ENCODE peak calls at places on chromosomes 12 and 14, in four cellular contexts. One of them, this sample, is unnamed.

GRCh38 chr12:19689801-19690472 is 250.6 kb downstream of the AEBP2 start:
- DNase-seq in HFF-Myc: no peak
- DNase-seq in astrocyte: no peak
- DNase-seq in gastrocnemius medialis: no peak
- DNase-seq in this sample: no peak

GRCh38 chr14:105508069-105508468 is 17.0 kb downstream of the TEDC1 start:
- DNase-seq in HFF-Myc: no peak
- DNase-seq in astrocyte: no peak
- DNase-seq in gastrocnemius medialis: no peak
- DNase-seq in this sample: no peak

GRCh38 chr14:92922155-92922735 is 705 bp upstream of the CHGA start:
- DNase-seq in astrocyte: no peak
- DNase-seq in gastrocnemius medialis: no peak
- DNase-seq in HFF-Myc: no peak
- DNase-seq in this sample: no peak

GRCh38 chr12:98151984-98152383 is 363.4 kb upstream of the TMPO start:
- DNase-seq in gastrocnemius medialis: no peak
- DNase-seq in HFF-Myc: no peak
- DNase-seq in astrocyte: no peak
- DNase-seq in this sample: no peak

GRCh38 chr12:126847005-126847629 is 1419.9 kb upstream of the TMEM132C start:
- DNase-seq in HFF-Myc: no peak
- DNase-seq in gastrocnemius medialis: no peak
- DNase-seq in astrocyte: no peak
- DNase-seq in this sample: no peak

GRCh38 chr12:29547151-29547561 is 49.7 kb upstream of the OVCH1 start:
- DNase-seq in gastrocnemius medialis: no peak
- DNase-seq in HFF-Myc: no peak
- DNase-seq in astrocyte: peak; percentile 90
- DNase-seq in this sample: no peak

GRCh38 chr12:11821386-11821785 is 171.9 kb downstream of the ETV6 start:
- DNase-seq in gastrocnemius medialis: no peak
- DNase-seq in astrocyte: no peak
- DNase-seq in HFF-Myc: no peak
- DNase-seq in this sample: no peak

GRCh38 chr12:120397827-120398563 is 29.0 kb upstream of the MSI1 start:
- DNase-seq in astrocyte: peak; percentile 21
- DNase-seq in gastrocnemius medialis: no peak
- DNase-seq in HFF-Myc: no peak
- DNase-seq in this sample: no peak

GRCh38 chr14:72451081-72451972 is 442.6 kb downstream of the DPF3 start:
- DNase-seq in HFF-Myc: no peak
- DNase-seq in gastrocnemius medialis: no peak
- DNase-seq in astrocyte: peak; percentile 41
- DNase-seq in this sample: no peak

GRCh38 chr12:29455087-29455486 is 42.4 kb downstream of the OVCH1 start:
- DNase-seq in gastrocnemius medialis: no peak
- DNase-seq in HFF-Myc: no peak
- DNase-seq in astrocyte: no peak
- DNase-seq in this sample: no peak

GRCh38 chr12:10701226-10701681 is 21.9 kb downstream of the YBX3 start:
- DNase-seq in HFF-Myc: no peak
- DNase-seq in gastrocnemius medialis: no peak
- DNase-seq in astrocyte: no peak
- DNase-seq in this sample: no peak

GRCh38 chr12:49903351-49903699 is 375 bp downstream of the FAIM2 start:
- DNase-seq in gastrocnemius medialis: no peak
- DNase-seq in HFF-Myc: no peak
- DNase-seq in astrocyte: no peak
- DNase-seq in this sample: no peak

GRCh38 chr12:49901986-49902385 is 1.7 kb downstream of the FAIM2 start:
- DNase-seq in gastrocnemius medialis: no peak
- DNase-seq in HFF-Myc: no peak
- DNase-seq in astrocyte: no peak
- DNase-seq in this sample: no peak

GRCh38 chr12:49904601-49905000 is 901 bp upstream of the FAIM2 start:
- DNase-seq in HFF-Myc: no peak
- DNase-seq in gastrocnemius medialis: no peak
- DNase-seq in astrocyte: no peak
- DNase-seq in this sample: no peak

GRCh38 chr12:49902399-49903350 is 1.0 kb downstream of the FAIM2 start:
- DNase-seq in gastrocnemius medialis: no peak
- DNase-seq in HFF-Myc: no peak
- DNase-seq in astrocyte: no peak
- DNase-seq in this sample: no peak

GRCh38 chr12:49903700-49904423 is at the start of gene FAIM2:
- DNase-seq in astrocyte: peak; percentile 39
- DNase-seq in HFF-Myc: no peak
- DNase-seq in gastrocnemius medialis: peak; percentile 38
- DNase-seq in this sample: no peak
- H3K4me3 ChIP-seq in astrocyte: peak within 1 kb of the TSS; percentile 42
- H3K4me3 ChIP-seq in HFF-Myc: peak within 1 kb of the TSS; percentile 4
- H3K4me3 ChIP-seq in gastrocnemius medialis: peak within 1 kb of the TSS; percentile 36
- H3K4me3 ChIP-seq in this sample: peak within 1 kb of the TSS; percentile 53

GRCh38 chr14:103908580-103908979 is 19.7 kb upstream of the TDRD9 start:
- DNase-seq in gastrocnemius medialis: no peak
- DNase-seq in HFF-Myc: no peak
- DNase-seq in astrocyte: no peak
- DNase-seq in this sample: no peak

GRCh38 chr14:103910984-103911383 is 17.3 kb upstream of the TDRD9 start:
- DNase-seq in HFF-Myc: no peak
- DNase-seq in astrocyte: no peak
- DNase-seq in gastrocnemius medialis: no peak
- DNase-seq in this sample: no peak

GRCh38 chr14:103905861-103906456 is 22.3 kb upstream of the TDRD9 start:
- DNase-seq in gastrocnemius medialis: no peak
- DNase-seq in astrocyte: no peak
- DNase-seq in HFF-Myc: no peak
- DNase-seq in this sample: no peak

GRCh38 chr14:103910262-103910935 is 17.9 kb upstream of the TDRD9 start:
- DNase-seq in HFF-Myc: peak; percentile 49
- DNase-seq in astrocyte: peak; percentile 75
- DNase-seq in gastrocnemius medialis: peak; percentile 74
- DNase-seq in this sample: peak; percentile 41

GRCh38 chr14:103909531-103910261 is 18.6 kb upstream of the TDRD9 start:
- DNase-seq in astrocyte: no peak
- DNase-seq in gastrocnemius medialis: no peak
- DNase-seq in HFF-Myc: no peak
- DNase-seq in this sample: no peak
- H3K4me3 ChIP-seq in astrocyte: peak overlapping the region; percentile 17
- H3K4me3 ChIP-seq in gastrocnemius medialis: no peak overlapping the region
- H3K4me3 ChIP-seq in HFF-Myc: no peak overlapping the region
- H3K4me3 ChIP-seq in this sample: peak overlapping the region; percentile 42

DNA sequence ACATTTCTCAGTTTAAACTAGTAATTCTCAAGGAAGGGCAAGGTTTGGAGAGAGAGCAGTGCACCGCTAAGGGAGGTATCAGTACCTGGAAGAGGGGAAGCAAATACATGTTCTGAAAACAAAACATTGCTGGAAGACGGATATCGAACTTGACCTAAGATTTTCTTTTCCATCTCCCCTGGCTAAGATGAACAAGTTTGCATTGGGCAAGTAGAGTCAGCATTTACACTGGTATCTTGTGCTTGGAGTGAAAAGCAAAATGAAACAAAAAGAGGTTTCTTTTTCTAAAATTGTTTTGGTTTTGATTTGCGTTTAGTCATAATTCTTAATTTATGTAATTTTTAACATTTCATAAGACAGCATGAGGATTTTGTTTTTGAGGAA is 881.5 kb downstream of the NRXN3 start:
- DNase-seq in gastrocnemius medialis: no peak
- DNase-seq in HFF-Myc: no peak
- DNase-seq in astrocyte: no peak
- DNase-seq in this sample: no peak
- H3K4me3 ChIP-seq in gastrocnemius medialis: no peak overlapping the region
- H3K4me3 ChIP-seq in HFF-Myc: no peak overlapping the region
- H3K4me3 ChIP-seq in astrocyte: no peak overlapping the region
- H3K4me3 ChIP-seq in this sample: peak overlapping the region; percentile 31

GRCh38 chr12:7970475-7971252 is 34.7 kb upstream of the SLC2A3 start:
- DNase-seq in gastrocnemius medialis: peak; percentile 57
- DNase-seq in HFF-Myc: peak; percentile 87
- DNase-seq in astrocyte: peak; percentile 84
- DNase-seq in this sample: peak; percentile 62
- H3K4me3 ChIP-seq in gastrocnemius medialis: peak overlapping the region; percentile 58
- H3K4me3 ChIP-seq in HFF-Myc: peak overlapping the region; percentile 45
- H3K4me3 ChIP-seq in astrocyte: peak overlapping the region; percentile 66
- H3K4me3 ChIP-seq in this sample: peak overlapping the region; percentile 84

GRCh38 chr12:93813972-93814821 is 137.0 kb downstream of the CRADD start:
- DNase-seq in astrocyte: peak; percentile 46
- DNase-seq in HFF-Myc: no peak
- DNase-seq in gastrocnemius medialis: peak; percentile 95
- DNase-seq in this sample: peak; percentile 68
- H3K4me3 ChIP-seq in astrocyte: no peak overlapping the region
- H3K4me3 ChIP-seq in HFF-Myc: no peak overlapping the region
- H3K4me3 ChIP-seq in gastrocnemius medialis: peak overlapping the region; percentile 40
- H3K4me3 ChIP-seq in this sample: peak overlapping the region; percentile 43

GRCh38 chr12:69985656-69986055 is 160.6 kb downstream of the MYRFL start:
- DNase-seq in astrocyte: no peak
- DNase-seq in gastrocnemius medialis: no peak
- DNase-seq in HFF-Myc: no peak
- DNase-seq in this sample: no peak
- H3K4me3 ChIP-seq in astrocyte: no peak overlapping the region
- H3K4me3 ChIP-seq in gastrocnemius medialis: no peak overlapping the region
- H3K4me3 ChIP-seq in HFF-Myc: no peak overlapping the region
- H3K4me3 ChIP-seq in this sample: no peak overlapping the region

GRCh38 chr12:79982371-79983062 is 47.6 kb upstream of the PPP1R12A start:
- DNase-seq in astrocyte: peak; percentile 51
- DNase-seq in HFF-Myc: no peak
- DNase-seq in gastrocnemius medialis: no peak
- DNase-seq in this sample: no peak
- H3K4me3 ChIP-seq in astrocyte: no peak overlapping the region
- H3K4me3 ChIP-seq in HFF-Myc: no peak overlapping the region
- H3K4me3 ChIP-seq in gastrocnemius medialis: no peak overlapping the region
- H3K4me3 ChIP-seq in this sample: no peak overlapping the region

GRCh38 chr14:52833891-52834290 is 42.5 kb upstream of the GNPNAT1 start:
- DNase-seq in HFF-Myc: no peak
- DNase-seq in gastrocnemius medialis: no peak
- DNase-seq in astrocyte: no peak
- DNase-seq in this sample: no peak
- H3K4me3 ChIP-seq in HFF-Myc: no peak overlapping the region
- H3K4me3 ChIP-seq in gastrocnemius medialis: no peak overlapping the region
- H3K4me3 ChIP-seq in astrocyte: no peak overlapping the region
- H3K4me3 ChIP-seq in this sample: no peak overlapping the region

DNA sequence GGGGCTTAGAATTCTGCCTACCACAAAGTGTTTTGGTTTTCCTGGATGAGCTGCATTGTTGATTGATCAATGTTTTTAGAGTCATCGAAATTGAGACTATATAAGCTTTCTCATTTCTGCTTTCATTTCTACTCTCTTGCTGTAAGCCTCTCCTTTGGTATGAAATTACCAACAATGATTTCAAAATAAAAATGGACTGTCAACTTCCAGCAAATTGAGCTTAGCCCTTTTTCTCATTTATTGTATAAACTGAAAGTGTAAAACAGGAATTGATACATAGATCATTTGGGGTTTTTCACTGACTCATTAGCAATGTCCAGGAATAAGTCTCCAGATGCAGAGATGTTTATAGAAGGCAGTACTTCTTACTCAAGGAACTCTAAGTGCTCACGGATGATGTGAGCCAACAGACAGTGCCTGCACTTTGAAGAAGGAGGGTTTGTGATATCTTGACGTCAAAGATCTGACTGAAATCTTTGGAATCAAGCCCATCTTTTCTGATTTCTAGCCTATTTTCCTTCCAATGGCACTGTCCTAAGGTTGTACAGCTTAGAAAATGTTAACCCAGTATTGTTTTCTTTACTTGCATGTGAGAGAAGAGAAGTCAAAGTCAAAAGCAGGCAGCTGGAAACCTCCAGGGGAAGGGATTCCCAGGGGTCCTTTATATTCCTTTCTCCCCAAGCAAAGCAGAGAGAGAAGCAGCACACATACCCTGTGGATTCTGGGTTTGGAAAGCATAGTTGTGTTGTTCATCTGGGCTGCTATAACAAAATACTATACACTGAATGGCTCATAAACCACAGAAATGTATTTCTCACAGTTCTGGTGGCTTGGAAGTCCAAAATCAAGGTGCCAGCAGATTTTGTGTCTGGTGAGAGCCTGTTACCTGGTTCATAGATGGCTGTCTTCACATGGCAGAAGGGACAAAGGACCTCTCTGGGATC is 19.8 kb upstream of the PCNX1 start:
- DNase-seq in HFF-Myc: no peak
- DNase-seq in astrocyte: peak; percentile 80
- DNase-seq in gastrocnemius medialis: no peak
- DNase-seq in this sample: no peak
- H3K4me3 ChIP-seq in HFF-Myc: no peak overlapping the region
- H3K4me3 ChIP-seq in astrocyte: no peak overlapping the region
- H3K4me3 ChIP-seq in gastrocnemius medialis: no peak overlapping the region
- H3K4me3 ChIP-seq in this sample: peak overlapping the region; percentile 19

This sample was measured in thoracic aorta.